ENCODE peak calls at places on chromosomes 12 and 14, in seven cellular contexts. One of them, this sample, is unnamed.

GRCh38 chr12:121657305-121658008 is 12.0 kb downstream of the MORN3 start:
- DNase-seq in right lobe of liver: no peak
- DNase-seq in IMR-90: no peak
- DNase-seq in uterus: no peak
- DNase-seq in spleen: no peak
- DNase-seq in A549: no peak
- DNase-seq in ovary: no peak
- DNase-seq in this sample: no peak

GRCh38 chr14:69559581-69560011 is 15.1 kb downstream of the CCDC177 start:
- DNase-seq in right lobe of liver: no peak
- DNase-seq in IMR-90: no peak
- DNase-seq in uterus: no peak
- DNase-seq in spleen: no peak
- DNase-seq in A549: no peak
- DNase-seq in ovary: no peak
- DNase-seq in this sample: no peak

GRCh38 chr12:53047221-53048032 is 2.4 kb upstream of the TNS2 start:
- DNase-seq in right lobe of liver: peak; percentile 90
- DNase-seq in IMR-90: peak; percentile 69
- DNase-seq in uterus: peak; percentile 86
- DNase-seq in spleen: peak; percentile 91
- DNase-seq in A549: peak; percentile 83
- DNase-seq in ovary: peak; percentile 91
- DNase-seq in this sample: peak; percentile 84

GRCh38 chr12:93870020-93870795 is 193.0 kb downstream of the CRADD start:
- DNase-seq in right lobe of liver: no peak
- DNase-seq in IMR-90: no peak
- DNase-seq in uterus: no peak
- DNase-seq in spleen: no peak
- DNase-seq in A549: no peak
- DNase-seq in ovary: no peak
- DNase-seq in this sample: no peak

GRCh38 chr12:49945394-49946080 is 5.0 kb upstream of the AQP2 start:
- DNase-seq in right lobe of liver: peak; percentile 82
- DNase-seq in IMR-90: peak; percentile 79
- DNase-seq in uterus: peak; percentile 88
- DNase-seq in spleen: peak; percentile 90
- DNase-seq in A549: peak; percentile 82
- DNase-seq in ovary: peak; percentile 85
- DNase-seq in this sample: peak; percentile 73

GRCh38 chr14:85566603-85567002 is 36.7 kb downstream of the FLRT2 start:
- DNase-seq in right lobe of liver: no peak
- DNase-seq in IMR-90: peak; percentile 92
- DNase-seq in uterus: no peak
- DNase-seq in spleen: no peak
- DNase-seq in A549: no peak
- DNase-seq in ovary: no peak
- DNase-seq in this sample: no peak

GRCh38 chr12:42483534-42483857 is 106.0 kb downstream of the PRICKLE1 start:
- DNase-seq in right lobe of liver: no peak
- DNase-seq in IMR-90: peak; percentile 39
- DNase-seq in uterus: peak; percentile 61
- DNase-seq in spleen: peak; percentile 89
- DNase-seq in A549: no peak
- DNase-seq in ovary: no peak
- DNase-seq in this sample: peak; percentile 57

GRCh38 chr14:94827711-94828505 is 58.0 kb upstream of the GSC start:
- DNase-seq in right lobe of liver: no peak
- DNase-seq in IMR-90: no peak
- DNase-seq in uterus: peak; percentile 64
- DNase-seq in spleen: no peak
- DNase-seq in A549: no peak
- DNase-seq in ovary: peak; percentile 61
- DNase-seq in this sample: peak; percentile 53

GRCh38 chr12:61414470-61414869 is 845.7 kb upstream of the USP15 start:
- DNase-seq in right lobe of liver: no peak
- DNase-seq in IMR-90: no peak
- DNase-seq in uterus: no peak
- DNase-seq in spleen: no peak
- DNase-seq in A549: no peak
- DNase-seq in ovary: no peak
- DNase-seq in this sample: no peak

GRCh38 chr14:104891121-104891551 is 26.1 kb downstream of the CEP170B start:
- DNase-seq in right lobe of liver: no peak
- DNase-seq in IMR-90: no peak
- DNase-seq in uterus: no peak
- DNase-seq in spleen: no peak
- DNase-seq in A549: no peak
- DNase-seq in ovary: peak; percentile 19
- DNase-seq in this sample: peak; percentile 20

GRCh38 chr12:47785036-47785886 is 12.2 kb downstream of the SLC48A1 start:
- DNase-seq in right lobe of liver: peak; percentile 35
- DNase-seq in IMR-90: no peak
- DNase-seq in uterus: no peak
- DNase-seq in spleen: peak; percentile 67
- DNase-seq in A549: no peak
- DNase-seq in ovary: peak; percentile 82
- DNase-seq in this sample: no peak

GRCh38 chr14:95061317-95062093 is 95.8 kb downstream of the DICER1 start:
- DNase-seq in right lobe of liver: no peak
- DNase-seq in IMR-90: peak; percentile 10
- DNase-seq in uterus: no peak
- DNase-seq in spleen: no peak
- DNase-seq in A549: no peak
- DNase-seq in ovary: no peak
- DNase-seq in this sample: no peak

GRCh38 chr14:20836668-20837338 is 34.2 kb upstream of the RNASE1 start:
- DNase-seq in right lobe of liver: no peak
- DNase-seq in IMR-90: peak; percentile 18
- DNase-seq in uterus: no peak
- DNase-seq in spleen: no peak
- DNase-seq in A549: peak; percentile 82
- DNase-seq in ovary: no peak
- DNase-seq in this sample: no peak

GRCh38 chr12:19967486-19967885 is 400.9 kb upstream of the PDE3A start:
- DNase-seq in right lobe of liver: no peak
- DNase-seq in IMR-90: peak; percentile 96
- DNase-seq in uterus: no peak
- DNase-seq in spleen: no peak
- DNase-seq in A549: peak; percentile 91
- DNase-seq in ovary: no peak
- DNase-seq in this sample: no peak

GRCh38 chr14:57492859-57493258 is 798 bp downstream of the CCDC198 start:
- DNase-seq in right lobe of liver: no peak
- DNase-seq in IMR-90: peak; percentile 45
- DNase-seq in uterus: no peak
- DNase-seq in spleen: no peak
- DNase-seq in A549: peak; percentile 37
- DNase-seq in ovary: no peak
- DNase-seq in this sample: no peak

GRCh38 chr14:101397206-101397605 is 164.1 kb upstream of the DIO3 start:
- DNase-seq in right lobe of liver: no peak
- DNase-seq in IMR-90: no peak
- DNase-seq in uterus: no peak
- DNase-seq in spleen: no peak
- DNase-seq in A549: no peak
- DNase-seq in ovary: no peak
- DNase-seq in this sample: no peak

GRCh38 chr14:23514009-23514962 is 37.3 kb downstream of the ZFHX2 start:
- DNase-seq in right lobe of liver: no peak
- DNase-seq in IMR-90: no peak
- DNase-seq in uterus: no peak
- DNase-seq in spleen: no peak
- DNase-seq in A549: no peak
- DNase-seq in ovary: no peak
- DNase-seq in this sample: no peak

GRCh38 chr14:31510222-31510621 is 22.4 kb upstream of the GPR33 start:
- DNase-seq in right lobe of liver: no peak
- DNase-seq in IMR-90: peak; percentile 10
- DNase-seq in uterus: no peak
- DNase-seq in spleen: no peak
- DNase-seq in A549: peak; percentile 16
- DNase-seq in ovary: no peak
- DNase-seq in this sample: no peak

GRCh38 chr12:11716794-11717532 is 67.5 kb downstream of the ETV6 start:
- DNase-seq in right lobe of liver: no peak
- DNase-seq in IMR-90: peak; percentile 56
- DNase-seq in uterus: no peak
- DNase-seq in spleen: no peak
- DNase-seq in A549: no peak
- DNase-seq in ovary: no peak
- DNase-seq in this sample: no peak

GRCh38 chr12:121038861-121039654 is at the start of gene OASL:
- DNase-seq in right lobe of liver: peak; percentile 81
- DNase-seq in IMR-90: no peak
- DNase-seq in uterus: no peak
- DNase-seq in spleen: peak; percentile 79
- DNase-seq in A549: no peak
- DNase-seq in ovary: no peak
- DNase-seq in this sample: peak; percentile 63

GRCh38 chr12:104064031-104064841 is at the start of gene HCFC2:
- DNase-seq in right lobe of liver: peak; percentile 95
- DNase-seq in IMR-90: peak; percentile 87
- DNase-seq in uterus: peak; percentile 92
- DNase-seq in spleen: peak; percentile 98
- DNase-seq in A549: peak; percentile 82
- DNase-seq in ovary: peak; percentile 94
- DNase-seq in this sample: peak; percentile 93
- TF ChIP-seq POLR2A in right lobe of liver: peak; percentile 73
- TF ChIP-seq POLR2A in IMR-90: no peak
- TF ChIP-seq POLR2A in uterus: peak; percentile 35
- TF ChIP-seq POLR2A in spleen: no peak
- TF ChIP-seq POLR2A in A549: peak; percentile 81
- TF ChIP-seq POLR2A in ovary: peak; percentile 59
- TF ChIP-seq POLR2A in this sample: peak; percentile 62

DNA sequence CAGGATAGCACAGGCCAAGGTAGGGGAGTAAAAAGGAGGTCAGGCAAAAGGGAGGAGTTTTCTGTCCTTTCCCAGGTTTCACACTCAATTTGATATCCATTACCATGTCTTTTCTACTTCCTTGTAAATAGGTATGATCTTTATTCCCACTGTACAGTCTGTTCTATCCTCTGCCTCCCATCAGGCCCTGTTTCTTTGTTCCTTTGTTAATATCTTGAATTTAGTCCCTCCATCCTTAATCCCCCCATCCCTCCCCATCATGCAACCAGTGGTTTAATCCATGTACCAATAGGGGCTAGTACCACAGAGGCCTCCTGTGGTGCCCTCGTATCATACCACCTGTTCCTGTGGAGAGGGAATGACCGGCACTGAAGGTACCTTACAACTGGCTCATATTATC is 3.6 kb upstream of the SUOX start:
- DNase-seq in right lobe of liver: no peak
- DNase-seq in IMR-90: no peak
- DNase-seq in uterus: no peak
- DNase-seq in spleen: no peak
- DNase-seq in A549: no peak
- DNase-seq in ovary: no peak
- DNase-seq in this sample: no peak
- H3K4me3 ChIP-seq in right lobe of liver: no peak overlapping the region
- H3K4me3 ChIP-seq in IMR-90: no peak overlapping the region
- H3K4me3 ChIP-seq in uterus: no peak overlapping the region
- H3K4me3 ChIP-seq in spleen: no peak overlapping the region
- H3K4me3 ChIP-seq in A549: no peak overlapping the region
- H3K4me3 ChIP-seq in ovary: no peak overlapping the region
- H3K4me3 ChIP-seq in this sample: no peak overlapping the region

GRCh38 chr12:25194722-25195055 is 271 bp downstream of the DNAI7 start:
- DNase-seq in right lobe of liver: no peak
- DNase-seq in IMR-90: no peak
- DNase-seq in uterus: no peak
- DNase-seq in spleen: no peak
- DNase-seq in A549: no peak
- DNase-seq in ovary: no peak
- DNase-seq in this sample: no peak

GRCh38 chr12:25197608-25198007 is 2.6 kb downstream of the ETFRF1 start:
- DNase-seq in right lobe of liver: no peak
- DNase-seq in IMR-90: no peak
- DNase-seq in uterus: no peak
- DNase-seq in spleen: no peak
- DNase-seq in A549: no peak
- DNase-seq in ovary: no peak
- DNase-seq in this sample: no peak

GRCh38 chr12:25200703-25201102 is 5.7 kb downstream of the ETFRF1 start:
- DNase-seq in right lobe of liver: no peak
- DNase-seq in IMR-90: peak; percentile 77
- DNase-seq in uterus: no peak
- DNase-seq in spleen: no peak
- DNase-seq in A549: no peak
- DNase-seq in ovary: no peak
- DNase-seq in this sample: no peak

GRCh38 chr12:25194211-25194610 is 749 bp downstream of the DNAI7 start:
- DNase-seq in right lobe of liver: no peak
- DNase-seq in IMR-90: no peak
- DNase-seq in uterus: no peak
- DNase-seq in spleen: no peak
- DNase-seq in A549: no peak
- DNase-seq in ovary: no peak
- DNase-seq in this sample: no peak

DNA sequence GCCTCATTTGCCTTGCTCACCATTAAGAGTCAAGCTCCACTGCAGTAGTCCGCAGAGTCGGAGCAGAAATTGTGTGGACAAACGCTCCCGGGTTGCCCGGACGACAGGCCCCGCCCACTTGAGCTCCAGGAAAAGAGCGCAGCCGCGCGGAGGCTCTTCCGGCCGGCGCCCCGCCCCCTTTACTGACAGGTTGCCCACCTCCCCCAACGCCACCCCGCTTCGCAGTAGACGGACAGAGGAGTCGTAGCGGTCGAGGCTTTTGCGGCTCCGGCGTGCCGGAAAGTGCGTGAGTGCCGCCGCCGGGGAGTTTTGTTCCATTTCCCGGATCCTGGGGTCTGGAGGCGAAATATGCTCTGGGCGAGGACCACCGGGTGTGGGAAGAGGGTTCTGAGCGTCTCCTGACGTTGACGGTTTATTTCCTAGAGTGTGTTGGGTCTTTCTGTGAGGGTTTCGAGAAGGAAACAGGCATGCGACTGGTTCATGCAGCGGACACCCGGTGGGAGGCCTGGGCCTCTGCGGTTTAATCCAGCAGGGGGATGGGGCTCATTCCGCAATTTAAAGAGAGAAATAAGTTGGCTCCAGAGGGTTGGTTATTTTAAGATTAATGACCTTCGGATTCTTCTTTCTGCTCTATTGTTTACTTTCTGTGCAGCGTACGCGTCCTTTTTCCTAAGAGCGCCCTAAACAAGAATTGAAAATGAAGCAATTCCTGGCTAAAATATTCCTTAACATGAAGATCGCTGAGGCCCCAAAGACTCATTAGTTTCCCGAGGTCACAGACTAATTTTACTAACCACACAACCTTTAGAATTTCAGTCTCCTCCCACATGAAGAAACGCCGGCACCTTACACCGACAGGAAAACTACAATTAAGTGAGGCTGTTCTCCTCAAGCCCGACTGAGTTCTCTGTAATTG is at the start of the genes DNAI7 and ETFRF1:
- DNase-seq in right lobe of liver: peak; percentile 98
- DNase-seq in IMR-90: peak; percentile 92
- DNase-seq in uterus: peak; percentile 98
- DNase-seq in spleen: peak; percentile 99
- DNase-seq in A549: peak; percentile 95
- DNase-seq in ovary: peak; percentile 100
- DNase-seq in this sample: peak; percentile 98
- TF ChIP-seq POLR2A in right lobe of liver: peak; percentile 93
- TF ChIP-seq POLR2A in IMR-90: peak; percentile 96
- TF ChIP-seq POLR2A in uterus: peak; percentile 85
- TF ChIP-seq POLR2A in spleen: peak; percentile 92
- TF ChIP-seq POLR2A in A549: peak; percentile 80
- TF ChIP-seq POLR2A in ovary: peak; percentile 89
- TF ChIP-seq POLR2A in this sample: peak; percentile 92

GRCh38 chr12:77003244-77003643 is 62.1 kb downstream of the E2F7 start:
- DNase-seq in right lobe of liver: no peak
- DNase-seq in IMR-90: peak; percentile 29
- DNase-seq in uterus: no peak
- DNase-seq in spleen: no peak
- DNase-seq in A549: no peak
- DNase-seq in ovary: no peak
- DNase-seq in this sample: no peak
- H3K4me3 ChIP-seq in right lobe of liver: no peak overlapping the region
- H3K4me3 ChIP-seq in IMR-90: no peak overlapping the region
- H3K4me3 ChIP-seq in uterus: no peak overlapping the region
- H3K4me3 ChIP-seq in spleen: no peak overlapping the region
- H3K4me3 ChIP-seq in A549: no peak overlapping the region
- H3K4me3 ChIP-seq in ovary: no peak overlapping the region
- H3K4me3 ChIP-seq in this sample: no peak overlapping the region